ENCODE peak calls at places on chromosomes 13 and 19, in five cellular contexts. A, E, L, T and N are unnamed samples.

GRCh38 chr19:55467236-55468053 is 2.9 kb upstream of the C19orf85 start:
- DNase-seq in A (no peak), E (peak), L (peak), T (peak), N (no peak)

GRCh38 chr19:51664997-51665396 is 18.4 kb upstream of the SIGLEC14 start:
- DNase-seq in A (no peak), E (no peak), L (peak), T (no peak), N (no peak)

GRCh38 chr13:39600766-39601165 is 2.2 kb downstream of the LHFPL6 start:
- DNase-seq in A (no peak), E (no peak), L (peak), T (peak), N (no peak)

GRCh38 chr13:33744589-33745369 is 73.2 kb upstream of the RFC3 start:
- DNase-seq in A (no peak), E (no peak), L (peak), T (no peak), N (no peak)

GRCh38 chr13:110813646-110814624 is 100.4 kb downstream of the ING1 start:
- DNase-seq in A (no peak), E (no peak), L (no peak), T (no peak), N (no peak)

GRCh38 chr13:68927387-68928026 is 1180.1 kb upstream of the ATXN8OS start:
- DNase-seq in A (no peak), E (no peak), L (no peak), T (peak), N (no peak)

GRCh38 chr13:34749046-34749445 is 193.0 kb upstream of the NBEA start:
- DNase-seq in A (no peak), E (no peak), L (no peak), T (no peak), N (no peak)

GRCh38 chr19:10010247-10010691 is at the start of gene COL5A3:
- DNase-seq in A (no peak), E (no peak), L (peak), T (peak), N (no peak)

GRCh38 chr13:94660695-94661324 is 51.5 kb downstream of the SOX21 start:
- DNase-seq in A (peak), E (no peak), L (peak), T (no peak), N (no peak)

GRCh38 chr19:45172173-45172572 is 5.9 kb downstream of the TRAPPC6A start:
- DNase-seq in A (no peak), E (no peak), L (no peak), T (no peak), N (no peak)

GRCh38 chr19:1360818-1361461 is 22.8 kb upstream of the NDUFS7 start:
- DNase-seq in A (peak), E (no peak), L (peak), T (peak), N (peak)

GRCh38 chr19:13579388-13580060 is 73.2 kb upstream of the CACNA1A start:
- DNase-seq in A (no peak), E (no peak), L (peak), T (no peak), N (peak)